ENCODE peak calls at places on chromosomes 2 and 18, in seven cellular contexts. R is progenitor cell of endocrine pancreas; O is lower leg skin; N is adrenal gland; E is AG09309; H is CD8-positive, alpha-beta T cell; D is heart left ventricle. B is an unnamed sample.

GRCh38 chr2:132715986-132716385 is 46.0 kb upstream of the LYPD1 start:
- DNase-seq in O (no peak), D (no peak), R (no peak), E (no peak), N (no peak), H (no peak), B (no peak)

GRCh38 chr18:47872426-47872825 is 58.0 kb downstream of the SMAD2 start:
- DNase-seq in N (no peak), H (no peak), E (no peak), O (no peak), D (no peak), R (no peak), B (no peak)

GRCh38 chr2:235810297-235810696 is 316.5 kb downstream of the AGAP1 start:
- DNase-seq in O (no peak), N (no peak), D (no peak), H (no peak), E (no peak), R (no peak), B (no peak)

GRCh38 chr18:62179213-62179612 is 7.6 kb downstream of the PIGN start:
- DNase-seq in H (no peak), D (no peak), N (no peak), E (no peak), O (no peak), R (no peak), B (no peak)

GRCh38 chr2:84782717-84783442 is 98.0 kb downstream of the TRABD2A start:
- DNase-seq in O (no peak), D (no peak), N (no peak), R (no peak), H (peak; percentile 15), E (no peak), B (no peak)

GRCh38 chr18:28124239-28125029 is 52.5 kb downstream of the CDH2 start:
- DNase-seq in N (no peak), H (no peak), E (no peak), R (no peak), O (no peak), D (no peak), B (no peak)

GRCh38 chr2:48313036-48313877 is 216.7 kb upstream of the STON1 start:
- DNase-seq in O (no peak), N (no peak), H (no peak), D (no peak), E (no peak), R (no peak), B (no peak)

GRCh38 chr2:195468771-195469170 is 188.3 kb upstream of the SLC39A10 start:
- DNase-seq in N (no peak), E (no peak), R (no peak), O (no peak), D (no peak), H (no peak), B (no peak)

GRCh38 chr2:7701807-7702206 is 784.6 kb downstream of the RNF144A start:
- DNase-seq in R (no peak), O (no peak), H (no peak), E (no peak), N (no peak), D (no peak), B (no peak)

GRCh38 chr2:17646096-17646554 is 105.6 kb downstream of the VSNL1 start:
- DNase-seq in R (peak; percentile 20), O (no peak), D (no peak), N (peak; percentile 80), E (peak; percentile 70), H (peak; percentile 8), B (peak; percentile 36)

GRCh38 chr2:8223731-8224678 is 457.9 kb upstream of the ID2 start:
- DNase-seq in N (no peak), H (no peak), R (no peak), O (no peak), D (no peak), E (no peak), B (no peak)

GRCh38 chr2:9972621-9973445 is 21.3 kb downstream of the GRHL1 start:
- DNase-seq in N (no peak), D (no peak), R (no peak), H (no peak), E (no peak), O (no peak), B (no peak)

GRCh38 chr18:55925772-55926171 is 337.8 kb upstream of the TCF4 start:
- DNase-seq in R (no peak), N (no peak), O (no peak), H (no peak), D (no peak), E (no peak), B (no peak)

GRCh38 chr18:41940506-41941215 is 14.4 kb upstream of the PIK3C3 start:
- DNase-seq in R (no peak), D (no peak), N (no peak), H (no peak), O (no peak), E (peak; percentile 77), B (no peak)

GRCh38 chr2:830419-831224 is 120.0 kb upstream of the SNTG2 start:
- DNase-seq in N (no peak), O (no peak), D (no peak), R (no peak), H (no peak), E (no peak), B (no peak)

GRCh38 chr2:149125031-149125725 is 86.7 kb downstream of the LYPD6B start:
- DNase-seq in H (no peak), O (no peak), E (no peak), N (no peak), D (no peak), R (peak; percentile 58), B (no peak)

GRCh38 chr2:58700621-58701020 is 459.5 kb upstream of the FANCL start:
- DNase-seq in N (no peak), O (no peak), R (no peak), H (no peak), D (no peak), E (no peak), B (no peak)

GRCh38 chr2:37561615-37562569 is 109.5 kb downstream of the CDC42EP3 start:
- DNase-seq in E (no peak), R (no peak), D (no peak), O (no peak), H (no peak), N (peak; percentile 11), B (no peak)

GRCh38 chr2:88765154-88765948 is 73.9 kb downstream of the RPIA start:
- DNase-seq in D (peak; percentile 26), E (no peak), R (peak; percentile 17), N (peak; percentile 5), O (peak; percentile 85), H (peak; percentile 33), B (no peak)
- TF ChIP-seq CTCF in D (no peak), E (no peak), R (no peak), N (no peak), O (no peak), H (no peak), B (no peak)

DNA sequence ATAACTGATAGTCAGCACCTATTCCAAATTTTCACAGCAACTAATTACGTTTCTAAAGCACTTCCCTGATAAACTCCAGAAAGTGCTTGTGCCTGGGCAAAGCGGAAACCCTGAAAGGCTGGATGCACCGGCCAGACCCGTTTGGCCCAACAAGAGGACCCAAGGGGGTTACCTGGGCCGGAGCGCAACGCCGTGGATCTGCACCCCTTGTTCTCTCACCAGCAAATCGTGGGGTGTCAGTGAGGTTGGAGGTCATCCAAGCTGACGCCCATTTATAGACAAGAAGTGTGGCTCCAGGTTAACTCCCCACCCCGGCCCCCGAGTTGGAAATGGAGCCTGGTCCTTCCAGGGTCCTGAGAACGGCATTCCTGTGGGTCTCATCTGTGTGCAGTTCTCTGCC is 167.0 kb upstream of the HDAC4 start:
- DNase-seq in N (no peak), R (no peak), E (no peak), H (no peak), D (no peak), O (no peak), B (no peak)
- TF ChIP-seq CTCF in N (no peak), R (no peak), E (no peak), H (no peak), D (no peak), O (no peak), B (no peak)

GRCh38 chr2:115165529-115166109 is 723.2 kb downstream of the DPP10 start:
- DNase-seq in R (no peak), D (no peak), H (no peak), O (no peak), N (peak; percentile 61), E (no peak), B (no peak)
- TF ChIP-seq CTCF in R (peak; percentile 82), D (no peak), H (no peak), O (no peak), N (peak; percentile 64), E (peak; percentile 41), B (peak; percentile 64)

GRCh38 chr2:15860760-15861159 is 79.6 kb upstream of the MYCN start:
- DNase-seq in H (no peak), R (no peak), N (no peak), O (no peak), E (no peak), D (no peak), B (no peak)
- TF ChIP-seq CTCF in H (no peak), R (no peak), N (no peak), O (no peak), E (no peak), D (no peak), B (no peak)

GRCh38 chr18:3773303-3773702 is 323.3 kb downstream of the TGIF1 start:
- DNase-seq in D (no peak), H (no peak), E (no peak), O (no peak), N (no peak), R (no peak), B (no peak)
- TF ChIP-seq CTCF in D (no peak), H (no peak), E (no peak), O (no peak), N (peak; percentile 17), R (peak; percentile 39), B (no peak)

GRCh38 chr18:73023975-73024374 is 156.2 kb upstream of the NETO1 start:
- DNase-seq in R (no peak), H (no peak), E (no peak), O (no peak), N (no peak), D (no peak), B (no peak)
- TF ChIP-seq CTCF in R (no peak), H (no peak), E (no peak), O (no peak), N (no peak), D (no peak), B (no peak)

GRCh38 chr2:143720093-143720664 is 591.0 kb downstream of the ARHGAP15 start:
- DNase-seq in N (no peak), E (no peak), H (no peak), D (no peak), O (no peak), R (no peak), B (no peak)
- TF ChIP-seq CTCF in N (no peak), E (no peak), H (no peak), D (no peak), O (no peak), R (no peak), B (no peak)

B was measured in D721Med.